ENCODE peak calls at places on chromosomes 3 and 15, in six cellular contexts. E is heart right ventricle, K is left ventricle myocardium inferior, U is A549, G is neural progenitor cell, X is cardiac muscle cell. Z is an unnamed sample.

GRCh38 chr3:50515565-50516047 is 12.2 kb upstream of the CACNA2D2 start:
- DNase-seq in U (no peak), E (peak; percentile 50), G (peak; percentile 89), K (peak; percentile 46), X (peak; percentile 24), Z (peak; percentile 63)

GRCh38 chr3:184560531-184560930 is 1.1 kb upstream of the EPHB3 start:
- DNase-seq in K (no peak), G (no peak), E (no peak), X (no peak), U (no peak), Z (no peak)

GRCh38 chr3:111998661-111999641 is at the start of gene TAGLN3:
- DNase-seq in U (no peak), K (no peak), X (peak; percentile 25), E (no peak), G (peak; percentile 96), Z (no peak)

GRCh38 chr3:32848215-32848614 is 30.4 kb downstream of the TRIM71 start:
- DNase-seq in K (no peak), E (no peak), G (no peak), U (no peak), X (peak; percentile 38), Z (no peak)

GRCh38 chr15:68374346-68374745 is 57.6 kb downstream of the ITGA11 start:
- DNase-seq in K (no peak), X (no peak), U (no peak), G (peak; percentile 24), E (no peak), Z (peak; percentile 53)

GRCh38 chr3:154285221-154285620 is 39.1 kb downstream of the DHX36 start:
- DNase-seq in U (no peak), X (no peak), G (no peak), E (no peak), K (no peak), Z (no peak)

GRCh38 chr3:148975277-148975676 is 16.1 kb upstream of the GYG1 start:
- DNase-seq in U (no peak), G (no peak), X (peak; percentile 33), K (peak; percentile 68), E (peak; percentile 53), Z (no peak)

GRCh38 chr3:30691249-30691880 is 85.0 kb downstream of the TGFBR2 start:
- DNase-seq in U (no peak), X (no peak), K (no peak), G (no peak), E (no peak), Z (no peak)

GRCh38 chr3:43087249-43087776 is 18.6 kb downstream of the POMGNT2 start:
- DNase-seq in E (no peak), G (no peak), X (peak; percentile 11), K (no peak), U (no peak), Z (no peak)

DNA sequence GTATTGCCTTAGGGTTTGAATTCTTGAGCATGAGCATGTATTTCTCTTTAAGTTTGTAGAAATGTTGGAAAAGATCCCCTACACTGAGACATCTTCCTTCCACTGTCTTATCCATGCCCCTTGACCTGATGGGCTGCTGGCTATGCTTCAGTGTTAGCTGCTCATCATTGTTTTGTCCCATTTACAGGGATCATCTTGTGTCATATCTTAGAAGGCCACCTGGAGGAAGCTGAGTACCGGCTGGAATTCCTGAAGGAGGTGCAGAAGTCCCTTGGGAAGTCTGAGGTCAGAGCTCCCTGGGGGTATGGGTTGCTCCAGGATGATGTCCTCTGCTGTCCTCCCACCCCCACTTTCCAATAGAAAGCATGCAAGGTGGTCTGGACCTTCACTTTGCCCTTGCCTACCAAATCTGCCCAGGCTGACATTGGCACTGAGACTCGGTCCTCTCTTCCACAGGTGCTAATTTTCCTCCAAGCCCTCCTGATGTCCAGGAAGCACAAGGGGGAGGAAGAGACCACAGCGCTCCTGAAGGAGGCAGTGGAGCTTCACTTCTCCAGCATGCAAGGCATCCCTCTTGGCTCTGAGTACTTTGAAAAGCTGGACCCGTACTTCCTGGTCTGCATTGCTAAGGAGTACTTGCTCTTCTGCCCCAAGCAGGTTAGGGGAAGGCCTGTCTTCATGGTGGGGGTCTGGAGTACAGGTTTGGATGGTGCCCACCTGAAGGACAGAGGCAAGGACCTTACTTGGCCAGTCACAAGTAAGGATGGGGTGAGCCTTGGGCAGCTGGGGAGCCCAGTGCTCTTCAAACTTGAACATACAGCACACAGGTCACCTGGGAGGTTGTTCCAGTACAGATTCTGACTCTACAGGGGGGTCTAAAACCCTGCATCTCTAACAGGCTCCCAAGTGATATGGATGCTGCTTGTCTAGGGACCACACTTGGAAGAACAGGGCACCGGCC is 17.7 kb downstream of the TTC21A start:
- DNase-seq in U (no peak), E (no peak), G (peak; percentile 26), K (no peak), X (peak; percentile 63), Z (no peak)
- TF ChIP-seq CTCF in U (peak; percentile 41), E (no peak), G (peak; percentile 42), K (peak; percentile 35), X (peak; percentile 63), Z (no peak)

DNA sequence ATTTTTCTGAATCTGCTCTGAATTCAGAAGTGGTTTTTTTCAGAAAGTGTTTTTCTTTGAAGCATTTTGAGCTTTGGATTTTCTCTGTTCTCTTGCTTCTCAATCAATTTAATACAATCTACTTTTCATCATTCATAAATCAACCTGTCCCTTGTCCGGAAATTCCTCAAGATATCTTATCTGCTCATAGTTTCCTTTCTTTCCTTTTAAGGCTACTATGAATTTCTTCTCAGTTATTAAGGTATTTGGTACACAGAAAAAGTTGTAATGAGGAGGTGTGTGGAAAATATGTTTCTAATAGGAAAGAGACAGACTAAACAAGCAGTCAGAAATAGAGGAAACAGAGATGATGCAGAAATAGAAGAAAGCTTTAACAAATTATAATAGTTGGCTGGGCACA is 14.4 kb downstream of the CGGBP1 start:
- DNase-seq in U (no peak), E (no peak), G (no peak), K (no peak), X (no peak), Z (no peak)
- H3K27ac ChIP-seq in U (no peak overlapping the region), E (no peak overlapping the region), G (no peak overlapping the region), K (no peak overlapping the region), X (no peak overlapping the region), Z (no peak overlapping the region)

GRCh38 chr3:138051946-138052802 is 42.2 kb downstream of the CLDN18 start:
- DNase-seq in K (peak; percentile 37), U (peak; percentile 7), X (peak; percentile 60), E (peak; percentile 24), G (peak; percentile 72), Z (no peak)
- TF ChIP-seq CTCF in K (peak; percentile 72), U (peak; percentile 56), X (peak; percentile 76), E (peak; percentile 61), G (peak; percentile 76), Z (peak; percentile 43)

GRCh38 chr15:101526890-101527289 is 37.4 kb upstream of the PCSK6 start:
- DNase-seq in G (no peak), K (no peak), E (no peak), X (no peak), U (no peak), Z (no peak)
- H3K27ac ChIP-seq in G (no peak overlapping the region), K (peak overlapping the region; percentile 73), E (no peak overlapping the region), X (no peak overlapping the region), U (peak overlapping the region; percentile 68), Z (no peak overlapping the region)